ENCODE peak calls at places on chromosomes 12 and 14, in ten cellular contexts. One of them, this sample, is unnamed. For H3K9me3, the result is how much of the 10 kb centered on the place peaks cover.

GRCh38 chr12:94818970-94819369 is 168.6 kb upstream of the TMCC3 start:
- ATAC-seq in gastrocnemius medialis: no peak
- ATAC-seq in right lobe of liver: no peak
- ATAC-seq in heart right ventricle: no peak
- ATAC-seq in heart left ventricle: no peak
- ATAC-seq in lower lobe of right lung: no peak
- ATAC-seq in right cardiac atrium: no peak
- ATAC-seq in psoas muscle: no peak
- ATAC-seq in PC-3: no peak
- ATAC-seq in mucosa of descending colon: no peak
- ATAC-seq in this sample: no peak

GRCh38 chr12:6204533-6205143 is 4.4 kb downstream of the CD9 start:
- ATAC-seq in heart right ventricle: no peak
- ATAC-seq in mucosa of descending colon: no peak
- ATAC-seq in gastrocnemius medialis: no peak
- ATAC-seq in right cardiac atrium: no peak
- ATAC-seq in right lobe of liver: no peak
- ATAC-seq in PC-3: no peak
- ATAC-seq in psoas muscle: no peak
- ATAC-seq in lower lobe of right lung: no peak
- ATAC-seq in heart left ventricle: no peak
- ATAC-seq in this sample: no peak

GRCh38 chr12:117294206-117294605 is 67.2 kb downstream of the NOS1 start:
- ATAC-seq in PC-3: no peak
- ATAC-seq in heart left ventricle: no peak
- ATAC-seq in psoas muscle: peak
- ATAC-seq in lower lobe of right lung: no peak
- ATAC-seq in gastrocnemius medialis: no peak
- ATAC-seq in mucosa of descending colon: no peak
- ATAC-seq in right cardiac atrium: no peak
- ATAC-seq in right lobe of liver: no peak
- ATAC-seq in heart right ventricle: no peak
- ATAC-seq in this sample: no peak

GRCh38 chr12:42162940-42163339 is 18.3 kb upstream of the GXYLT1 start:
- ATAC-seq in right cardiac atrium: peak
- ATAC-seq in lower lobe of right lung: no peak
- ATAC-seq in gastrocnemius medialis: no peak
- ATAC-seq in psoas muscle: no peak
- ATAC-seq in mucosa of descending colon: no peak
- ATAC-seq in heart right ventricle: peak
- ATAC-seq in right lobe of liver: no peak
- ATAC-seq in PC-3: no peak
- ATAC-seq in heart left ventricle: no peak
- ATAC-seq in this sample: no peak

GRCh38 chr12:119609358-119609757 is 15.8 kb downstream of the TMEM233 start:
- ATAC-seq in mucosa of descending colon: no peak
- ATAC-seq in heart right ventricle: no peak
- ATAC-seq in right cardiac atrium: no peak
- ATAC-seq in PC-3: no peak
- ATAC-seq in heart left ventricle: no peak
- ATAC-seq in right lobe of liver: no peak
- ATAC-seq in psoas muscle: no peak
- ATAC-seq in gastrocnemius medialis: no peak
- ATAC-seq in lower lobe of right lung: no peak
- ATAC-seq in this sample: no peak

GRCh38 chr14:77120771-77121743 is 20.5 kb downstream of the ZDHHC22 start:
- ATAC-seq in right lobe of liver: no peak
- ATAC-seq in gastrocnemius medialis: peak
- ATAC-seq in heart right ventricle: peak
- ATAC-seq in lower lobe of right lung: no peak
- ATAC-seq in psoas muscle: peak
- ATAC-seq in PC-3: no peak
- ATAC-seq in mucosa of descending colon: peak
- ATAC-seq in right cardiac atrium: peak
- ATAC-seq in heart left ventricle: peak
- ATAC-seq in this sample: no peak

GRCh38 chr14:101929946-101930345 is 34.4 kb upstream of the DYNC1H1 start:
- ATAC-seq in PC-3: no peak
- ATAC-seq in gastrocnemius medialis: no peak
- ATAC-seq in right lobe of liver: no peak
- ATAC-seq in psoas muscle: no peak
- ATAC-seq in lower lobe of right lung: peak
- ATAC-seq in heart right ventricle: no peak
- ATAC-seq in mucosa of descending colon: no peak
- ATAC-seq in heart left ventricle: no peak
- ATAC-seq in right cardiac atrium: no peak
- ATAC-seq in this sample: no peak

GRCh38 chr12:52529417-52529816 is 9.2 kb upstream of the KRT5 start:
- ATAC-seq in PC-3: no peak
- ATAC-seq in heart right ventricle: no peak
- ATAC-seq in heart left ventricle: no peak
- ATAC-seq in lower lobe of right lung: no peak
- ATAC-seq in gastrocnemius medialis: no peak
- ATAC-seq in mucosa of descending colon: no peak
- ATAC-seq in psoas muscle: no peak
- ATAC-seq in right cardiac atrium: no peak
- ATAC-seq in right lobe of liver: no peak
- ATAC-seq in this sample: no peak

GRCh38 chr12:32755051-32755653 is 545 bp downstream of the YARS2 start:
- ATAC-seq in psoas muscle: peak
- ATAC-seq in heart left ventricle: peak
- ATAC-seq in gastrocnemius medialis: peak
- ATAC-seq in lower lobe of right lung: peak
- ATAC-seq in right lobe of liver: peak
- ATAC-seq in right cardiac atrium: peak
- ATAC-seq in PC-3: peak
- ATAC-seq in mucosa of descending colon: peak
- ATAC-seq in heart right ventricle: peak
- ATAC-seq in this sample: peak

GRCh38 chr12:123363743-123364531 is 710 bp downstream of the SBNO1 start:
- ATAC-seq in right lobe of liver: no peak
- ATAC-seq in heart left ventricle: no peak
- ATAC-seq in right cardiac atrium: no peak
- ATAC-seq in psoas muscle: no peak
- ATAC-seq in heart right ventricle: peak
- ATAC-seq in lower lobe of right lung: peak
- ATAC-seq in gastrocnemius medialis: peak
- ATAC-seq in PC-3: peak
- ATAC-seq in mucosa of descending colon: peak
- ATAC-seq in this sample: peak

GRCh38 chr14:104291123-104292000 is 153.0 kb downstream of the KIF26A start:
- ATAC-seq in heart left ventricle: no peak
- ATAC-seq in heart right ventricle: no peak
- ATAC-seq in PC-3: no peak
- ATAC-seq in mucosa of descending colon: peak
- ATAC-seq in right lobe of liver: peak
- ATAC-seq in right cardiac atrium: no peak
- ATAC-seq in lower lobe of right lung: no peak
- ATAC-seq in gastrocnemius medialis: no peak
- ATAC-seq in psoas muscle: no peak
- ATAC-seq in this sample: no peak

GRCh38 chr12:98893601-98894411 is 248.7 kb downstream of the APAF1 start:
- ATAC-seq in PC-3: no peak
- ATAC-seq in right cardiac atrium: no peak
- ATAC-seq in mucosa of descending colon: no peak
- ATAC-seq in psoas muscle: no peak
- ATAC-seq in lower lobe of right lung: no peak
- ATAC-seq in right lobe of liver: no peak
- ATAC-seq in heart right ventricle: no peak
- ATAC-seq in heart left ventricle: no peak
- ATAC-seq in gastrocnemius medialis: no peak
- ATAC-seq in this sample: no peak

GRCh38 chr12:70214972-70215617 is 28.1 kb upstream of the CNOT2 start:
- ATAC-seq in heart left ventricle: no peak
- ATAC-seq in gastrocnemius medialis: no peak
- ATAC-seq in right lobe of liver: peak
- ATAC-seq in heart right ventricle: no peak
- ATAC-seq in right cardiac atrium: no peak
- ATAC-seq in mucosa of descending colon: no peak
- ATAC-seq in lower lobe of right lung: no peak
- ATAC-seq in PC-3: no peak
- ATAC-seq in psoas muscle: no peak
- ATAC-seq in this sample: no peak

GRCh38 chr12:123488539-123489230 is 30.7 kb downstream of the SNRNP35 start:
- ATAC-seq in psoas muscle: peak
- ATAC-seq in PC-3: no peak
- ATAC-seq in mucosa of descending colon: no peak
- ATAC-seq in right cardiac atrium: peak
- ATAC-seq in right lobe of liver: no peak
- ATAC-seq in heart left ventricle: no peak
- ATAC-seq in heart right ventricle: peak
- ATAC-seq in gastrocnemius medialis: peak
- ATAC-seq in lower lobe of right lung: no peak
- ATAC-seq in this sample: no peak

GRCh38 chr12:19792028-19792427 is 352.7 kb downstream of the AEBP2 start:
- ATAC-seq in right cardiac atrium: no peak
- ATAC-seq in right lobe of liver: no peak
- ATAC-seq in lower lobe of right lung: no peak
- ATAC-seq in heart left ventricle: no peak
- ATAC-seq in gastrocnemius medialis: no peak
- ATAC-seq in mucosa of descending colon: no peak
- ATAC-seq in heart right ventricle: no peak
- ATAC-seq in psoas muscle: no peak
- ATAC-seq in PC-3: no peak
- ATAC-seq in this sample: no peak

GRCh38 chr12:26573212-26573909 is 259.6 kb downstream of the ITPR2 start:
- ATAC-seq in heart left ventricle: no peak
- ATAC-seq in gastrocnemius medialis: no peak
- ATAC-seq in right lobe of liver: no peak
- ATAC-seq in lower lobe of right lung: no peak
- ATAC-seq in right cardiac atrium: no peak
- ATAC-seq in psoas muscle: no peak
- ATAC-seq in mucosa of descending colon: no peak
- ATAC-seq in heart right ventricle: no peak
- ATAC-seq in PC-3: no peak
- ATAC-seq in this sample: no peak

GRCh38 chr14:33580221-33580749 is 370.6 kb downstream of the EGLN3 start:
- ATAC-seq in PC-3: no peak
- ATAC-seq in right cardiac atrium: no peak
- ATAC-seq in gastrocnemius medialis: no peak
- ATAC-seq in mucosa of descending colon: peak
- ATAC-seq in right lobe of liver: no peak
- ATAC-seq in heart left ventricle: no peak
- ATAC-seq in lower lobe of right lung: no peak
- ATAC-seq in psoas muscle: no peak
- ATAC-seq in heart right ventricle: no peak
- ATAC-seq in this sample: no peak

GRCh38 chr12:12379831-12380730 is 23.2 kb downstream of the BORCS5 start:
- ATAC-seq in lower lobe of right lung: peak
- ATAC-seq in heart left ventricle: no peak
- ATAC-seq in right cardiac atrium: no peak
- ATAC-seq in gastrocnemius medialis: no peak
- ATAC-seq in psoas muscle: no peak
- ATAC-seq in heart right ventricle: peak
- ATAC-seq in right lobe of liver: peak
- ATAC-seq in PC-3: no peak
- ATAC-seq in mucosa of descending colon: peak
- ATAC-seq in this sample: no peak

GRCh38 chr14:67370830-67371229 is 10.7 kb downstream of the EIF2S1 start:
- ATAC-seq in heart left ventricle: no peak
- ATAC-seq in gastrocnemius medialis: no peak
- ATAC-seq in right cardiac atrium: no peak
- ATAC-seq in mucosa of descending colon: no peak
- ATAC-seq in heart right ventricle: no peak
- ATAC-seq in right lobe of liver: no peak
- ATAC-seq in PC-3: peak
- ATAC-seq in psoas muscle: no peak
- ATAC-seq in lower lobe of right lung: no peak
- ATAC-seq in this sample: no peak

GRCh38 chr12:9911708-9912107 is 20.5 kb downstream of the CLEC2A start:
- ATAC-seq in right cardiac atrium: no peak
- ATAC-seq in heart left ventricle: no peak
- ATAC-seq in right lobe of liver: no peak
- ATAC-seq in PC-3: no peak
- ATAC-seq in psoas muscle: no peak
- ATAC-seq in heart right ventricle: no peak
- ATAC-seq in gastrocnemius medialis: no peak
- ATAC-seq in mucosa of descending colon: no peak
- ATAC-seq in lower lobe of right lung: no peak
- ATAC-seq in this sample: no peak

GRCh38 chr14:24317141-24317927 is 6.0 kb downstream of the LTB4R start:
- ATAC-seq in gastrocnemius medialis: no peak
- ATAC-seq in right cardiac atrium: no peak
- ATAC-seq in lower lobe of right lung: no peak
- ATAC-seq in right lobe of liver: peak
- ATAC-seq in heart left ventricle: no peak
- ATAC-seq in mucosa of descending colon: no peak
- ATAC-seq in heart right ventricle: no peak
- ATAC-seq in psoas muscle: no peak
- ATAC-seq in PC-3: peak
- ATAC-seq in this sample: no peak

GRCh38 chr12:46506961-46507360 is 134.4 kb upstream of the SLC38A2 start:
- ATAC-seq in gastrocnemius medialis: no peak
- ATAC-seq in mucosa of descending colon: no peak
- ATAC-seq in lower lobe of right lung: no peak
- ATAC-seq in right lobe of liver: no peak
- ATAC-seq in right cardiac atrium: no peak
- ATAC-seq in heart right ventricle: no peak
- ATAC-seq in heart left ventricle: no peak
- ATAC-seq in psoas muscle: no peak
- ATAC-seq in PC-3: no peak
- ATAC-seq in this sample: no peak
- H3K9me3 ChIP-seq in gastrocnemius medialis: under half
- H3K9me3 ChIP-seq in mucosa of descending colon: under half
- H3K9me3 ChIP-seq in lower lobe of right lung: under half
- H3K9me3 ChIP-seq in right lobe of liver: under half
- H3K9me3 ChIP-seq in right cardiac atrium: under half
- H3K9me3 ChIP-seq in heart right ventricle: under half
- H3K9me3 ChIP-seq in heart left ventricle: under half
- H3K9me3 ChIP-seq in psoas muscle: under half
- H3K9me3 ChIP-seq in PC-3: under half
- H3K9me3 ChIP-seq in this sample: under half

GRCh38 chr12:34215893-34216285 is 193.6 kb downstream of the ALG10 start:
- ATAC-seq in psoas muscle: no peak
- ATAC-seq in lower lobe of right lung: no peak
- ATAC-seq in heart right ventricle: no peak
- ATAC-seq in heart left ventricle: no peak
- ATAC-seq in right lobe of liver: no peak
- ATAC-seq in gastrocnemius medialis: no peak
- ATAC-seq in right cardiac atrium: no peak
- ATAC-seq in mucosa of descending colon: no peak
- ATAC-seq in PC-3: no peak
- ATAC-seq in this sample: no peak
- H3K9me3 ChIP-seq in psoas muscle: under half
- H3K9me3 ChIP-seq in lower lobe of right lung: under half
- H3K9me3 ChIP-seq in heart right ventricle: under half
- H3K9me3 ChIP-seq in heart left ventricle: under half
- H3K9me3 ChIP-seq in right lobe of liver: under half
- H3K9me3 ChIP-seq in gastrocnemius medialis: under half
- H3K9me3 ChIP-seq in right cardiac atrium: under half
- H3K9me3 ChIP-seq in mucosa of descending colon: under half
- H3K9me3 ChIP-seq in PC-3: under half
- H3K9me3 ChIP-seq in this sample: under half

GRCh38 chr12:92977326-92977725 is 48.2 kb upstream of the EEA1 start:
- ATAC-seq in gastrocnemius medialis: peak
- ATAC-seq in lower lobe of right lung: no peak
- ATAC-seq in mucosa of descending colon: no peak
- ATAC-seq in psoas muscle: peak
- ATAC-seq in PC-3: no peak
- ATAC-seq in right cardiac atrium: no peak
- ATAC-seq in heart left ventricle: no peak
- ATAC-seq in right lobe of liver: no peak
- ATAC-seq in heart right ventricle: no peak
- ATAC-seq in this sample: no peak
- H3K9me3 ChIP-seq in gastrocnemius medialis: under half
- H3K9me3 ChIP-seq in lower lobe of right lung: under half
- H3K9me3 ChIP-seq in mucosa of descending colon: under half
- H3K9me3 ChIP-seq in psoas muscle: under half
- H3K9me3 ChIP-seq in PC-3: under half
- H3K9me3 ChIP-seq in right cardiac atrium: under half
- H3K9me3 ChIP-seq in heart left ventricle: under half
- H3K9me3 ChIP-seq in right lobe of liver: under half
- H3K9me3 ChIP-seq in heart right ventricle: under half
- H3K9me3 ChIP-seq in this sample: under half

GRCh38 chr14:105863296-105864108 is 337.1 kb downstream of the TMEM121 start:
- ATAC-seq in lower lobe of right lung: no peak
- ATAC-seq in heart right ventricle: no peak
- ATAC-seq in right cardiac atrium: no peak
- ATAC-seq in gastrocnemius medialis: no peak
- ATAC-seq in heart left ventricle: no peak
- ATAC-seq in PC-3: no peak
- ATAC-seq in psoas muscle: no peak
- ATAC-seq in mucosa of descending colon: no peak
- ATAC-seq in right lobe of liver: no peak
- ATAC-seq in this sample: no peak
- H3K9me3 ChIP-seq in lower lobe of right lung: under half
- H3K9me3 ChIP-seq in heart right ventricle: under half
- H3K9me3 ChIP-seq in right cardiac atrium: under half
- H3K9me3 ChIP-seq in gastrocnemius medialis: under half
- H3K9me3 ChIP-seq in heart left ventricle: under half
- H3K9me3 ChIP-seq in PC-3: under half
- H3K9me3 ChIP-seq in psoas muscle: under half
- H3K9me3 ChIP-seq in mucosa of descending colon: under half
- H3K9me3 ChIP-seq in right lobe of liver: under half
- H3K9me3 ChIP-seq in this sample: under half